ENCODE peak calls at places on chromosomes 7 and 10, in five cellular contexts. One of them, this sample, is unnamed.

GRCh38 chr10:31591569-31591968 is 272.6 kb downstream of the ZEB1 start:
- DNase-seq in naive thymus-derived CD4-positive, alpha-beta T cell: no peak
- DNase-seq in RWPE1: no peak
- DNase-seq in uterus: no peak
- DNase-seq in C1 segment of cervical spinal cord: no peak
- DNase-seq in this sample: no peak

GRCh38 chr10:116041948-116042347 is 231.1 kb downstream of the GFRA1 start:
- DNase-seq in naive thymus-derived CD4-positive, alpha-beta T cell: no peak
- DNase-seq in RWPE1: no peak
- DNase-seq in uterus: no peak
- DNase-seq in C1 segment of cervical spinal cord: no peak
- DNase-seq in this sample: no peak

GRCh38 chr10:3197354-3198003 is 24.9 kb upstream of the PITRM1 start:
- DNase-seq in naive thymus-derived CD4-positive, alpha-beta T cell: peak
- DNase-seq in RWPE1: peak
- DNase-seq in uterus: peak
- DNase-seq in C1 segment of cervical spinal cord: peak
- DNase-seq in this sample: peak

GRCh38 chr7:1290262-1291039 is 57.8 kb downstream of the UNCX start:
- DNase-seq in naive thymus-derived CD4-positive, alpha-beta T cell: peak
- DNase-seq in RWPE1: no peak
- DNase-seq in uterus: no peak
- DNase-seq in C1 segment of cervical spinal cord: peak
- DNase-seq in this sample: peak

GRCh38 chr10:78456649-78457400 is 423.2 kb downstream of the RPS24 start:
- DNase-seq in naive thymus-derived CD4-positive, alpha-beta T cell: no peak
- DNase-seq in RWPE1: no peak
- DNase-seq in uterus: no peak
- DNase-seq in C1 segment of cervical spinal cord: no peak
- DNase-seq in this sample: no peak

GRCh38 chr7:69732203-69732602 is 133.9 kb downstream of the AUTS2 start:
- DNase-seq in naive thymus-derived CD4-positive, alpha-beta T cell: no peak
- DNase-seq in RWPE1: peak
- DNase-seq in uterus: no peak
- DNase-seq in C1 segment of cervical spinal cord: no peak
- DNase-seq in this sample: no peak

GRCh38 chr10:110852897-110853296 is 18.8 kb upstream of the PDCD4 start:
- DNase-seq in naive thymus-derived CD4-positive, alpha-beta T cell: no peak
- DNase-seq in RWPE1: no peak
- DNase-seq in uterus: no peak
- DNase-seq in C1 segment of cervical spinal cord: no peak
- DNase-seq in this sample: no peak

GRCh38 chr7:159061674-159062212 is 82.9 kb downstream of the VIPR2 start:
- DNase-seq in naive thymus-derived CD4-positive, alpha-beta T cell: no peak
- DNase-seq in RWPE1: peak
- DNase-seq in uterus: no peak
- DNase-seq in C1 segment of cervical spinal cord: no peak
- DNase-seq in this sample: no peak

GRCh38 chr7:107291434-107291833 is 122.6 kb downstream of the HBP1 start:
- DNase-seq in naive thymus-derived CD4-positive, alpha-beta T cell: no peak
- DNase-seq in RWPE1: no peak
- DNase-seq in uterus: no peak
- DNase-seq in C1 segment of cervical spinal cord: no peak
- DNase-seq in this sample: no peak

GRCh38 chr7:41940760-41941343 is 238.0 kb upstream of the INHBA start:
- DNase-seq in naive thymus-derived CD4-positive, alpha-beta T cell: peak
- DNase-seq in RWPE1: peak
- DNase-seq in uterus: peak
- DNase-seq in C1 segment of cervical spinal cord: peak
- DNase-seq in this sample: peak

This sample was measured in hypothalamus.